ENCODE peak calls at places on chromosomes 1 and 21, in four cellular contexts. A is endothelial cell, F is neural crest cell, U is amniotic stem cell. I is an unnamed sample.
A peak's percentile ranks its signal among the peaks of the same experiment; 100 is the strongest.

GRCh38 chr1:72557446-72558049 is 275.2 kb upstream of the NEGR1 start:
- DNase-seq in A (peak; percentile 35), F (no peak), U (no peak), I (no peak)

GRCh38 chr1:82775402-82776000 is 974.8 kb downstream of the ADGRL2 start:
- DNase-seq in A (peak; percentile 59), F (peak; percentile 31), U (no peak), I (no peak)

GRCh38 chr1:172585348-172585747 is 52.4 kb downstream of the SUCO start:
- DNase-seq in A (no peak), F (no peak), U (no peak), I (no peak)

GRCh38 chr1:173275496-173275895 is 68.4 kb upstream of the TNFSF4 start:
- DNase-seq in A (no peak), F (no peak), U (no peak), I (no peak)

GRCh38 chr1:235503333-235504121 is 725 bp downstream of the B3GALNT2 start:
- DNase-seq in A (peak; percentile 47), F (peak; percentile 34), U (no peak), I (peak; percentile 22)

GRCh38 chr1:58608945-58609344 is 31.9 kb upstream of the TACSTD2 start:
- DNase-seq in A (no peak), F (no peak), U (no peak), I (no peak)

GRCh38 chr1:109805486-109806180 is 41.9 kb upstream of the EPS8L3 start:
- DNase-seq in A (no peak), F (no peak), U (no peak), I (no peak)

GRCh38 chr1:25820247-25821111 is 725 bp downstream of the MTFR1L start:
- DNase-seq in A (peak; percentile 36), F (no peak), U (peak; percentile 36), I (no peak)

GRCh38 chr1:101190441-101190840 is 46.4 kb upstream of the S1PR1 start:
- DNase-seq in A (no peak), F (no peak), U (no peak), I (no peak)

GRCh38 chr1:97919568-97920261 is 1.1 kb downstream of the DPYD start:
- DNase-seq in A (no peak), F (no peak), U (no peak), I (no peak)

GRCh38 chr1:34918609-34919561 is 10.6 kb downstream of the DLGAP3 start:
- DNase-seq in A (no peak), F (no peak), U (no peak), I (no peak)

GRCh38 chr1:15723631-15724246 is 12.3 kb upstream of the SLC25A34 start:
- DNase-seq in A (no peak), F (no peak), U (no peak), I (no peak)

GRCh38 chr1:162632234-162632666 is at the start of gene DDR2:
- DNase-seq in A (no peak), F (no peak), U (peak; percentile 88), I (peak; percentile 79)

GRCh38 chr1:199002670-199003069 is 363.8 kb downstream of the PTPRC start:
- DNase-seq in A (no peak), F (no peak), U (no peak), I (peak; percentile 51)

GRCh38 chr1:81155131-81155530 is 645.6 kb upstream of the ADGRL2 start:
- DNase-seq in A (no peak), F (no peak), U (peak; percentile 28), I (no peak)

GRCh38 chr1:78699813-78700212 is 50.2 kb downstream of the IFI44 start:
- DNase-seq in A (no peak), F (no peak), U (no peak), I (no peak)

GRCh38 chr1:27572019-27572678 is 31.8 kb downstream of the AHDC1 start:
- DNase-seq in A (no peak), F (no peak), U (no peak), I (no peak)

GRCh38 chr21:17045214-17045835 is 467.5 kb upstream of the CXADR start:
- DNase-seq in A (no peak), F (no peak), U (no peak), I (peak; percentile 6)

GRCh38 chr21:10639123-10639522 is 117.7 kb downstream of the TPTE start:
- DNase-seq in A (no peak), F (no peak), U (no peak), I (no peak)

I was measured in brain pericyte.